ENCODE peak calls at places on chromosome 16, in ten cellular contexts. Y, S, E, Q, I, T, J, N, O and U are unnamed samples.

GRCh38 chr16:2814757-2815298 is 2.2 kb upstream of the PRSS21 start:
- DNase-seq in Y (no peak), S (no peak), E (no peak), Q (no peak), I (no peak), T (no peak), J (no peak), N (no peak), O (no peak), U (no peak)

GRCh38 chr16:61792194-61792904 is 243.9 kb downstream of the CDH8 start:
- DNase-seq in Y (no peak), S (peak; percentile 67), E (no peak), Q (no peak), I (no peak), T (no peak), J (no peak), N (no peak), O (peak; percentile 97), U (no peak)

GRCh38 chr16:88389621-88390160 is 6.9 kb downstream of the ZNF469 start:
- DNase-seq in Y (no peak), S (no peak), E (no peak), Q (no peak), I (no peak), T (peak; percentile 16), J (no peak), N (no peak), O (no peak), U (no peak)

GRCh38 chr16:84058211-84058610 is 15.6 kb upstream of the SLC38A8 start:
- DNase-seq in Y (no peak), S (no peak), E (no peak), Q (no peak), I (no peak), T (no peak), J (no peak), N (no peak), O (no peak), U (no peak)

GRCh38 chr16:11619327-11619851 is 32.7 kb upstream of the LITAF start:
- DNase-seq in Y (no peak), S (no peak), E (no peak), Q (no peak), I (no peak), T (peak; percentile 58), J (no peak), N (no peak), O (no peak), U (peak; percentile 57)

GRCh38 chr16:4375717-4376116 is 4.1 kb downstream of the VASN start:
- DNase-seq in Y (no peak), S (no peak), E (no peak), Q (no peak), I (peak; percentile 89), T (peak; percentile 34), J (no peak), N (peak; percentile 1), O (peak; percentile 47), U (no peak)

GRCh38 chr16:84827131-84827574 is 7.4 kb downstream of the CRISPLD2 start:
- DNase-seq in Y (no peak), S (no peak), E (no peak), Q (no peak), I (no peak), T (no peak), J (no peak), N (no peak), O (no peak), U (no peak)

GRCh38 chr16:87297918-87298631 is 19.1 kb downstream of the C16orf95 start:
- DNase-seq in Y (no peak), S (peak; percentile 60), E (peak; percentile 38), Q (no peak), I (no peak), T (no peak), J (peak; percentile 82), N (peak; percentile 85), O (no peak), U (peak; percentile 66)

GRCh38 chr16:1398826-1399581 is 15.5 kb downstream of the UNKL start:
- DNase-seq in Y (no peak), S (no peak), E (no peak), Q (no peak), I (no peak), T (no peak), J (no peak), N (no peak), O (no peak), U (no peak)

GRCh38 chr16:1403733-1404132 is 10.8 kb downstream of the UNKL start:
- DNase-seq in Y (no peak), S (no peak), E (no peak), Q (no peak), I (no peak), T (no peak), J (no peak), N (no peak), O (no peak), U (no peak)

GRCh38 chr16:1403036-1403435 is 11.5 kb downstream of the UNKL start:
- DNase-seq in Y (no peak), S (no peak), E (no peak), Q (no peak), I (no peak), T (no peak), J (no peak), N (no peak), O (no peak), U (no peak)

GRCh38 chr16:1401758-1402154 is 12.7 kb downstream of the UNKL start:
- DNase-seq in Y (no peak), S (no peak), E (no peak), Q (no peak), I (no peak), T (no peak), J (no peak), N (no peak), O (no peak), U (no peak)

DNA sequence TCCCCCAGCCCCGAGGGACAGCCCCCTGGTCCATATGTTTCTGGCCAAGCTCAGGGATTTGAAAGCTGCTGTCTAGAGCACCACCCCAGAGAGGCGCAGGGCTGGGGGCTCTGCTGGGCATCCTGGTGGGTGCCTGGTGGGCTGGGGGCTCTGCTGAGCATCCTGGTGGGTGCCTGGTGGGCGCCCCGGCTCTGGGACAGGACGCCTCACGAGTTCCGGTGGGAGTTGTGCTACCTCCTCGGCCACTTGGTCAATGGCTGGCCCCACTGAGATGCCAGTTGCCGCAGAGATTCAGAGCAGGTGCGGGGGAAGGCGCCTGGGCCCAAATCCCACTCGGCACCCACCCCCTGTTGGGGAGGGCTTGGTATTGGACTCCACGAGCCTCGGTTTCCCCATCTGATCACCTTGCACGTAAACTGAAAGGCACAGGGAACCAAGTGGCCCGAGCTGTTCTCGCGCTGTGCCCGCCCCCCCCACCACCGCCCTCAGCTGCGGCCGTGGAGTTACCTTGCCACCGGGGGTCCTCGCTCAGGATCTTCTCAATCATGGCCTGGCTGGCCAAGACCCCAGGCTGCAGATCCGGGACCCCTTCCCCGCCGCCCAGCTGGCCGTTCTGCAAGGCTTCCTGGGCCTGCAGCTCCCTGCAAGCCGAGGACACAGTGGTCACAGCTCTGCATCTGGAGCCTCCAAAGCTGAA is 13.3 kb downstream of the UNKL start:
- DNase-seq in Y (no peak), S (no peak), E (no peak), Q (no peak), I (no peak), T (no peak), J (no peak), N (no peak), O (no peak), U (no peak)
- TF ChIP-seq CTCF in Y (no peak), S (no peak), E (no peak), Q (no peak), I (no peak), T (no peak), J (no peak), N (no peak), O (no peak), U (no peak)

GRCh38 chr16:47971225-47971624 is 184.6 kb downstream of the ABCC12 start:
- DNase-seq in Y (no peak), S (no peak), E (no peak), Q (no peak), I (no peak), T (no peak), J (no peak), N (no peak), O (no peak), U (no peak)

GRCh38 chr16:47970291-47970931 is 185.4 kb downstream of the ABCC12 start:
- DNase-seq in Y (no peak), S (peak; percentile 57), E (no peak), Q (no peak), I (no peak), T (no peak), J (no peak), N (peak; percentile 88), O (peak; percentile 48), U (no peak)

GRCh38 chr16:47966325-47966724 is 189.5 kb downstream of the ABCC12 start:
- DNase-seq in Y (no peak), S (no peak), E (no peak), Q (no peak), I (no peak), T (no peak), J (no peak), N (no peak), O (no peak), U (no peak)

GRCh38 chr16:47965439-47965838 is 190.4 kb downstream of the ABCC12 start:
- DNase-seq in Y (no peak), S (no peak), E (no peak), Q (no peak), I (no peak), T (no peak), J (no peak), N (peak; percentile 65), O (peak; percentile 69), U (no peak)

GRCh38 chr16:47967374-47967773 is 188.4 kb downstream of the ABCC12 start:
- DNase-seq in Y (no peak), S (no peak), E (no peak), Q (no peak), I (no peak), T (no peak), J (no peak), N (no peak), O (no peak), U (no peak)
- TF ChIP-seq CTCF in Y (no peak), S (no peak), E (no peak), Q (no peak), I (no peak), T (no peak), J (no peak), N (no peak), O (no peak), U (no peak)

GRCh38 chr16:29820271-29820701 is at the start of gene MVP:
- DNase-seq in Y (peak; percentile 67), S (peak; percentile 59), E (peak; percentile 85), Q (peak; percentile 62), I (peak; percentile 83), T (peak; percentile 82), J (no peak), N (no peak), O (peak; percentile 63), U (peak; percentile 66)

GRCh38 chr16:29820730-29821662 is 734 bp downstream of the MVP start:
- DNase-seq in Y (no peak), S (no peak), E (peak; percentile 87), Q (peak; percentile 23), I (peak; percentile 82), T (peak; percentile 56), J (no peak), N (no peak), O (no peak), U (peak; percentile 72)

GRCh38 chr16:29821663-29822115 is 1.4 kb downstream of the MVP start:
- DNase-seq in Y (no peak), S (no peak), E (no peak), Q (no peak), I (no peak), T (peak; percentile 33), J (no peak), N (no peak), O (peak; percentile 90), U (no peak)

GRCh38 chr16:29818082-29818481 is 2.1 kb downstream of the PAGR1 start:
- DNase-seq in Y (no peak), S (no peak), E (no peak), Q (no peak), I (no peak), T (no peak), J (no peak), N (no peak), O (no peak), U (no peak)

DNA sequence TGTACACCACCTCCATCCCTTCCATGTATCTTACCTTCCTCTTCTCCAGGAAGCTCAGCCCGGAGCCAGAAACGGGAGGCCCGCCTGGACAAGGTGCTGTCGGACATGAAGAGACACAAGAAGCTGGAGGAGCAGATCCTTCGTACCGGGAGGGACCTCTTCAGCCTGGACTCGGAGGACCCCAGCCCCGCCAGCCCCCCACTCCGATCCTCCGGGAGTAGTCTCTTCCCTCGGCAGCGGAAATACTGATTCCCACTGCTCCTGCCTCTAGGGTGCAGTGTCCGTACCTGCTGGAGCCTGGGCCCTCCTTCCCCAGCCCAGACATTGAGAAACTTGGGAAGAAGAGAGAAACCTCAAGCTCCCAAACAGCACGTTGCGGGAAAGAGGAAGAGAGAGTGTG is 756 bp upstream of the MVP start:
- DNase-seq in Y (no peak), S (no peak), E (peak; percentile 58), Q (no peak), I (no peak), T (no peak), J (no peak), N (no peak), O (no peak), U (no peak)
- TF ChIP-seq CTCF in Y (no peak), S (peak; percentile 36), E (no peak), Q (no peak), I (no peak), T (no peak), J (no peak), N (peak; percentile 4), O (no peak), U (no peak)

GRCh38 chr16:66444049-66444481 is 17.0 kb downstream of the BEAN1 start:
- DNase-seq in Y (no peak), S (no peak), E (no peak), Q (no peak), I (no peak), T (no peak), J (no peak), N (peak; percentile 72), O (no peak), U (no peak)
- TF ChIP-seq CTCF in Y (peak; percentile 45), S (no peak), E (no peak), Q (no peak), I (no peak), T (no peak), J (no peak), N (peak; percentile 37), O (no peak), U (no peak)